ENCODE peak calls at places on chromosomes 5 and 9, in four cellular contexts. One of them, this sample, is unnamed.

GRCh38 chr9:110918316-110919054 is 119.8 kb downstream of the LPAR1 start:
- DNase-seq in neural crest cell: no peak
- DNase-seq in adrenal gland: no peak
- DNase-seq in WTC11: no peak
- DNase-seq in this sample: no peak

GRCh38 chr9:26357803-26358339 is 534.7 kb downstream of the CAAP1 start:
- DNase-seq in WTC11: no peak
- DNase-seq in neural crest cell: no peak
- DNase-seq in adrenal gland: no peak
- DNase-seq in this sample: no peak

GRCh38 chr5:153496835-153497234 is 6.4 kb downstream of the GRIA1 start:
- DNase-seq in adrenal gland: peak
- DNase-seq in neural crest cell: no peak
- DNase-seq in WTC11: no peak
- DNase-seq in this sample: no peak

GRCh38 chr5:74141053-74141452 is 499.5 kb downstream of the ENC1 start:
- DNase-seq in WTC11: no peak
- DNase-seq in adrenal gland: no peak
- DNase-seq in neural crest cell: no peak
- DNase-seq in this sample: no peak

GRCh38 chr5:133751846-133752245 is 139.5 kb upstream of the FSTL4 start:
- DNase-seq in WTC11: no peak
- DNase-seq in neural crest cell: no peak
- DNase-seq in adrenal gland: no peak
- DNase-seq in this sample: no peak

GRCh38 chr9:13224366-13224765 is 55.1 kb downstream of the MPDZ start:
- DNase-seq in adrenal gland: no peak
- DNase-seq in neural crest cell: no peak
- DNase-seq in WTC11: no peak
- DNase-seq in this sample: no peak

GRCh38 chr5:65299841-65300240 is 181.9 kb downstream of the ADAMTS6 start:
- DNase-seq in WTC11: no peak
- DNase-seq in neural crest cell: no peak
- DNase-seq in adrenal gland: no peak
- DNase-seq in this sample: no peak

GRCh38 chr9:4887556-4887955 is 94.8 kb downstream of the RCL1 start:
- DNase-seq in WTC11: no peak
- DNase-seq in neural crest cell: no peak
- DNase-seq in adrenal gland: no peak
- DNase-seq in this sample: no peak

GRCh38 chr5:73135429-73136276 is 15.3 kb downstream of the TMEM171 start:
- DNase-seq in neural crest cell: no peak
- DNase-seq in adrenal gland: no peak
- DNase-seq in WTC11: peak
- DNase-seq in this sample: no peak

GRCh38 chr5:30937070-30937469 is 256.4 kb upstream of the CDH6 start:
- DNase-seq in neural crest cell: no peak
- DNase-seq in WTC11: no peak
- DNase-seq in adrenal gland: no peak
- DNase-seq in this sample: no peak

GRCh38 chr5:1545126-1545797 is 21.5 kb upstream of the LPCAT1 start:
- DNase-seq in WTC11: no peak
- DNase-seq in adrenal gland: no peak
- DNase-seq in neural crest cell: no peak
- DNase-seq in this sample: no peak

GRCh38 chr5:29162297-29162696 is 2031.2 kb upstream of the CDH6 start:
- DNase-seq in neural crest cell: no peak
- DNase-seq in WTC11: no peak
- DNase-seq in adrenal gland: no peak
- DNase-seq in this sample: no peak

GRCh38 chr9:130639119-130639485 is 25.3 kb upstream of the PRDM12 start:
- DNase-seq in WTC11: no peak
- DNase-seq in adrenal gland: no peak
- DNase-seq in neural crest cell: no peak
- DNase-seq in this sample: peak

GRCh38 chr9:132994410-132995120 is 16.1 kb downstream of the GFI1B start:
- DNase-seq in adrenal gland: no peak
- DNase-seq in WTC11: no peak
- DNase-seq in neural crest cell: no peak
- DNase-seq in this sample: no peak

GRCh38 chr5:14036947-14037346 is 92.5 kb upstream of the DNAH5 start:
- DNase-seq in neural crest cell: no peak
- DNase-seq in WTC11: no peak
- DNase-seq in adrenal gland: no peak
- DNase-seq in this sample: no peak

GRCh38 chr5:1789838-1790462 is 9.7 kb downstream of the MRPL36 start:
- DNase-seq in WTC11: no peak
- DNase-seq in adrenal gland: no peak
- DNase-seq in neural crest cell: no peak
- DNase-seq in this sample: no peak

GRCh38 chr9:83986765-83987401 is 6.3 kb downstream of the RMI1 start:
- DNase-seq in neural crest cell: no peak
- DNase-seq in WTC11: no peak
- DNase-seq in adrenal gland: peak
- DNase-seq in this sample: no peak

GRCh38 chr5:137497396-137498290 is 1.5 kb downstream of the SPOCK1 start:
- DNase-seq in neural crest cell: no peak
- DNase-seq in adrenal gland: no peak
- DNase-seq in WTC11: no peak
- DNase-seq in this sample: no peak

GRCh38 chr5:65194871-65195270 is 286.8 kb downstream of the ADAMTS6 start:
- DNase-seq in neural crest cell: no peak
- DNase-seq in WTC11: no peak
- DNase-seq in adrenal gland: no peak
- DNase-seq in this sample: no peak

GRCh38 chr5:6553986-6554385 is 78.9 kb downstream of the NSUN2 start:
- DNase-seq in adrenal gland: no peak
- DNase-seq in WTC11: no peak
- DNase-seq in neural crest cell: no peak
- DNase-seq in this sample: no peak

GRCh38 chr5:138352071-138352721 is at the start of gene KDM3B:
- DNase-seq in adrenal gland: peak
- DNase-seq in neural crest cell: peak
- DNase-seq in WTC11: peak
- DNase-seq in this sample: peak

GRCh38 chr5:148986636-148987035 is 76.2 kb downstream of the SH3TC2 start:
- DNase-seq in neural crest cell: no peak
- DNase-seq in adrenal gland: no peak
- DNase-seq in WTC11: no peak
- DNase-seq in this sample: no peak

GRCh38 chr5:53151713-53152458 is 42.3 kb upstream of the MOCS2 start:
- DNase-seq in neural crest cell: no peak
- DNase-seq in adrenal gland: peak
- DNase-seq in WTC11: no peak
- DNase-seq in this sample: no peak

GRCh38 chr5:179225387-179225786 is 119.9 kb downstream of the ADAMTS2 start:
- DNase-seq in adrenal gland: no peak
- DNase-seq in neural crest cell: no peak
- DNase-seq in WTC11: peak
- DNase-seq in this sample: no peak

GRCh38 chr9:37209431-37210386 is 89.3 kb downstream of the ZCCHC7 start:
- DNase-seq in neural crest cell: no peak
- DNase-seq in WTC11: no peak
- DNase-seq in adrenal gland: no peak
- DNase-seq in this sample: no peak

GRCh38 chr9:137453643-137454081 is 5.5 kb downstream of the NSMF start:
- DNase-seq in neural crest cell: peak
- DNase-seq in WTC11: peak
- DNase-seq in adrenal gland: peak
- DNase-seq in this sample: peak

GRCh38 chr9:4489562-4489918 is 728 bp upstream of the SLC1A1 start:
- DNase-seq in WTC11: peak
- DNase-seq in neural crest cell: no peak
- DNase-seq in adrenal gland: peak
- DNase-seq in this sample: peak

GRCh38 chr9:92671323-92671722 is 1.4 kb upstream of the IPPK start:
- DNase-seq in WTC11: no peak
- DNase-seq in adrenal gland: peak
- DNase-seq in neural crest cell: no peak
- DNase-seq in this sample: no peak

GRCh38 chr5:66633754-66634153 is 37.6 kb downstream of the MAST4 start:
- DNase-seq in WTC11: no peak
- DNase-seq in neural crest cell: no peak
- DNase-seq in adrenal gland: no peak
- DNase-seq in this sample: no peak

GRCh38 chr9:35658894-35659220 is 765 bp downstream of the CCDC107 start:
- DNase-seq in neural crest cell: no peak
- DNase-seq in adrenal gland: no peak
- DNase-seq in WTC11: no peak
- DNase-seq in this sample: no peak

GRCh38 chr5:17828709-17829108 is 194.4 kb downstream of the TAF11L14 start:
- DNase-seq in WTC11: no peak
- DNase-seq in adrenal gland: no peak
- DNase-seq in neural crest cell: no peak
- DNase-seq in this sample: no peak

GRCh38 chr9:126334626-126335621 is 8.3 kb downstream of the MVB12B start:
- DNase-seq in WTC11: no peak
- DNase-seq in adrenal gland: no peak
- DNase-seq in neural crest cell: no peak
- DNase-seq in this sample: no peak

GRCh38 chr9:113187935-113188595 is 33.0 kb downstream of the FKBP15 start:
- DNase-seq in adrenal gland: peak
- DNase-seq in neural crest cell: no peak
- DNase-seq in WTC11: no peak
- DNase-seq in this sample: no peak

GRCh38 chr9:133304158-133304470 is 29.1 kb upstream of the ABO start:
- DNase-seq in WTC11: no peak
- DNase-seq in neural crest cell: no peak
- DNase-seq in adrenal gland: no peak
- DNase-seq in this sample: peak

DNA sequence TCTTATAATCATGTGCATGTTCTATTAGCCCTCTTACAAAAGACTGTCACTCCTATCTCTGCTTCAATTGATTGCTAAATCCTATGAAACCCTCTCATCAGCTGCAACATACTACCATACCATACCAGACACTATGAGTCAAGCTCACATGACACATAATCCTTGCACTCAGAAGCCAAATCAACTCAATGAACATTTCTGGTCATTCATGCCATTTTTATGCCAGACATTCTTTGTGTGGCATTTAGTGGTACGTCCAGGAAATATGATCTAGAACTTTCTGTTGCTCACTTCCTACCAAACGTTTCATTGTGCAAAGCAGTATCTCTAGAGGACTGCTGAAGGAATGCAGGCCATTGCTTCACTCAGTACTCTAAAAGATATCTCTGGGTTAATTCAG is 159.2 kb upstream of the GNA14 start:
- DNase-seq in adrenal gland: no peak
- DNase-seq in neural crest cell: no peak
- DNase-seq in WTC11: no peak
- DNase-seq in this sample: no peak
- TF ChIP-seq CTCF in adrenal gland: no peak
- TF ChIP-seq CTCF in neural crest cell: no peak
- TF ChIP-seq CTCF in WTC11: no peak
- TF ChIP-seq CTCF in this sample: no peak

GRCh38 chr5:35617435-35618296 is at the start of gene SPEF2:
- DNase-seq in neural crest cell: peak
- DNase-seq in WTC11: peak
- DNase-seq in adrenal gland: peak
- DNase-seq in this sample: peak
- TF ChIP-seq CTCF in neural crest cell: peak
- TF ChIP-seq CTCF in WTC11: peak
- TF ChIP-seq CTCF in adrenal gland: peak
- TF ChIP-seq CTCF in this sample: peak

GRCh38 chr9:15641301-15641700 is 88.5 kb downstream of the CCDC171 start:
- DNase-seq in WTC11: no peak
- DNase-seq in neural crest cell: no peak
- DNase-seq in adrenal gland: no peak
- DNase-seq in this sample: no peak

DNA sequence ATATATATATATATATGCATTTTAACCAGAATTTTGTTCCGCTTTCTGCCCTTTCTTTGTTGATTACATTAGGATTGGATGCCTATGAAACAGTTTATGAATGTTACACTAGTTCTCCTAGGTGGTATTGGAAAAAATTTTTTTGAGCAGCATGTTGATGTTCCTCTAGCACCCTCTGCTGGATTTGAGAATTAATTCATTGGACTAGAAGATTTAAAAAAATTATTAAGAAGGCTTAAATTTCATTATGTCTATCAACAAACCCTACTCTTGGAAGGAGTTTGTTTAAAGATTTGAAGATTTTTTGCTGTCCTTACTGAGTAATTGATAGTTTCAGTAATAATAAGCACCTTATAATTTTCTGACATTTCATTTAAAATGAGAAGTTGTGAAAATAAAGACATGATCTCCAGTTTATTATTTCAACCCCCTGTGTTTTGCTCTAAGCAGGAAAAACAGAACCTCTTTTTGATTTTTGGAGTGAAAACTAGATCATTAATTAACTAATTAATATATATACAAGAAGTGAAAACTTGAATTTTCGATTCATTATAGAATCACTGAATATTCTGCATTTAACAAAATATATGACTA is 89.6 kb downstream of the CCDC171 start:
- DNase-seq in WTC11: no peak
- DNase-seq in adrenal gland: no peak
- DNase-seq in neural crest cell: no peak
- DNase-seq in this sample: no peak
- TF ChIP-seq CTCF in WTC11: peak
- TF ChIP-seq CTCF in adrenal gland: peak
- TF ChIP-seq CTCF in neural crest cell: peak
- TF ChIP-seq CTCF in this sample: peak

GRCh38 chr5:136364307-136364706 is 1.0 kb downstream of the TRPC7 start:
- DNase-seq in adrenal gland: no peak
- DNase-seq in neural crest cell: no peak
- DNase-seq in WTC11: no peak
- DNase-seq in this sample: peak
- TF ChIP-seq CTCF in adrenal gland: peak
- TF ChIP-seq CTCF in neural crest cell: peak
- TF ChIP-seq CTCF in WTC11: peak
- TF ChIP-seq CTCF in this sample: peak